ENCODE peak calls at places on chromosomes 16 and 17, in nine cellular contexts. W is osteocyte, K is posterior cingulate gyrus, P is hippocampal formation, V is neuronal stem cell, Y is A549, L is EL, U is adrenal gland, T is HTR-8/SVneo. B is an unnamed sample.

GRCh38 chr17:39591958-39592954 is 15.5 kb downstream of the NEUROD2 start:
- DNase-seq in V (peak), U (no peak), Y (peak), T (peak), L (peak), W (no peak), P (no peak), K (peak), B (no peak)

GRCh38 chr17:57518587-57519118 is 226.4 kb downstream of the CCDC182 start:
- DNase-seq in T (no peak), W (no peak), K (no peak), L (no peak), P (no peak), V (no peak), U (peak), Y (no peak), B (no peak)

GRCh38 chr17:31481783-31482081 is 90.3 kb downstream of the RAB11FIP4 start:
- DNase-seq in U (no peak), Y (no peak), V (no peak), T (no peak), K (peak), W (no peak), L (no peak), P (no peak), B (no peak)

GRCh38 chr16:57266531-57267268 is 17.8 kb downstream of the PLLP start:
- DNase-seq in Y (no peak), K (peak), T (no peak), L (no peak), U (no peak), V (no peak), W (no peak), P (no peak), B (no peak)

GRCh38 chr17:16398270-16399267 is 16.8 kb upstream of the TRPV2 start:
- DNase-seq in K (no peak), Y (no peak), U (no peak), W (no peak), T (no peak), L (no peak), P (no peak), V (no peak), B (no peak)

GRCh38 chr16:84916156-84916555 is 95.2 kb downstream of the ZDHHC7 start:
- DNase-seq in T (no peak), W (no peak), Y (no peak), P (no peak), U (no peak), V (no peak), L (no peak), K (no peak), B (no peak)

GRCh38 chr16:10232757-10233156 is 50.5 kb upstream of the GRIN2A start:
- DNase-seq in K (no peak), W (no peak), L (no peak), Y (no peak), T (no peak), U (no peak), V (no peak), P (no peak), B (no peak)

GRCh38 chr16:48367443-48368049 is 17.7 kb downstream of the SIAH1 start:
- DNase-seq in K (no peak), U (no peak), Y (no peak), L (no peak), W (no peak), V (no peak), P (no peak), T (no peak), B (no peak)

GRCh38 chr16:65634291-65634690 is 512.4 kb upstream of the CDH11 start:
- DNase-seq in K (no peak), P (no peak), U (no peak), L (peak), Y (no peak), V (no peak), T (no peak), W (no peak), B (no peak)

GRCh38 chr16:65308506-65308905 is 186.6 kb upstream of the CDH11 start:
- DNase-seq in W (no peak), U (no peak), Y (no peak), P (no peak), K (no peak), V (no peak), L (no peak), T (no peak), B (no peak)

GRCh38 chr17:50049636-50050035 is 6.3 kb upstream of the ITGA3 start:
- DNase-seq in V (no peak), L (peak), U (no peak), Y (peak), W (no peak), T (no peak), P (no peak), K (peak), B (no peak)

GRCh38 chr16:19691161-19691850 is 26.7 kb downstream of the KNOP1 start:
- DNase-seq in V (no peak), T (no peak), W (no peak), P (peak), L (peak), Y (no peak), U (peak), K (peak), B (no peak)

GRCh38 chr17:43553501-43554018 is 7.4 kb upstream of the ETV4 start:
- DNase-seq in K (no peak), P (no peak), V (no peak), Y (no peak), T (no peak), L (no peak), U (no peak), W (no peak), B (no peak)

GRCh38 chr17:17523714-17524075 is 27.5 kb upstream of the RASD1 start:
- DNase-seq in V (no peak), K (no peak), Y (no peak), P (no peak), W (no peak), T (no peak), U (no peak), L (no peak), B (no peak)

GRCh38 chr17:8360260-8360659 is 16.2 kb downstream of the KRABD2 start:
- DNase-seq in T (no peak), Y (no peak), P (no peak), L (no peak), V (no peak), U (no peak), K (no peak), W (no peak), B (no peak)

GRCh38 chr16:55294947-55295346 is 29.1 kb upstream of the IRX6 start:
- DNase-seq in V (no peak), U (no peak), L (no peak), Y (no peak), P (no peak), T (no peak), K (no peak), W (no peak), B (no peak)

GRCh38 chr17:38608648-38609047 is 2.9 kb upstream of the SRCIN1 start:
- DNase-seq in L (no peak), K (peak), U (no peak), V (no peak), Y (no peak), P (no peak), T (no peak), W (no peak), B (no peak)